ENCODE peak calls at places on chromosomes 1 and 21, in eight cellular contexts. E, I, G, Z, R, F, S and D are unnamed samples.

GRCh38 chr1:165408518-165408917 is 36.4 kb downstream of the RXRG start:
- DNase-seq in E (no peak), I (no peak), G (no peak), Z (peak), R (peak), F (no peak), S (peak), D (no peak)

GRCh38 chr1:110616587-110616986 is 10.4 kb upstream of the KCNA2 start:
- DNase-seq in E (no peak), I (no peak), G (no peak), Z (peak), R (no peak), F (no peak), S (peak), D (no peak)

GRCh38 chr1:212614398-212615091 is 6.0 kb downstream of the ATF3 start:
- DNase-seq in E (no peak), I (no peak), G (no peak), Z (peak), R (no peak), F (no peak), S (no peak), D (no peak)

GRCh38 chr1:166330096-166330495 is 163.3 kb upstream of the FAM78B start:
- DNase-seq in E (no peak), I (no peak), G (no peak), Z (no peak), R (no peak), F (no peak), S (no peak), D (no peak)

GRCh38 chr21:42352433-42353095 is 1.8 kb upstream of the TFF2 start:
- DNase-seq in E (no peak), I (no peak), G (no peak), Z (no peak), R (no peak), F (no peak), S (no peak), D (no peak)

GRCh38 chr1:158098256-158098655 is 82.4 kb upstream of the CD1D start:
- DNase-seq in E (no peak), I (no peak), G (no peak), Z (no peak), R (no peak), F (no peak), S (no peak), D (no peak)

GRCh38 chr1:192277635-192278034 is 39.2 kb upstream of the RGS21 start:
- DNase-seq in E (no peak), I (no peak), G (no peak), Z (no peak), R (no peak), F (no peak), S (no peak), D (no peak)

GRCh38 chr1:22461678-22462527 is 10.3 kb downstream of the ZBTB40 start:
- DNase-seq in E (no peak), I (no peak), G (no peak), Z (no peak), R (no peak), F (no peak), S (no peak), D (no peak)

GRCh38 chr21:26117324-26117971 is 53.1 kb downstream of the APP start:
- DNase-seq in E (no peak), I (no peak), G (no peak), Z (no peak), R (no peak), F (no peak), S (no peak), D (no peak)

GRCh38 chr1:163922743-163923186 is 601.0 kb downstream of the NUF2 start:
- DNase-seq in E (no peak), I (no peak), G (no peak), Z (peak), R (peak), F (no peak), S (no peak), D (no peak)

GRCh38 chr1:200437556-200438203 is 27.8 kb upstream of the ZNF281 start:
- DNase-seq in E (no peak), I (no peak), G (no peak), Z (no peak), R (peak), F (no peak), S (peak), D (no peak)

GRCh38 chr1:119542492-119542946 is 35.5 kb downstream of the HSD3B1 start:
- DNase-seq in E (no peak), I (no peak), G (no peak), Z (no peak), R (peak), F (no peak), S (peak), D (no peak)

GRCh38 chr1:88302843-88303486 is 381.1 kb upstream of the PKN2 start:
- DNase-seq in E (no peak), I (no peak), G (no peak), Z (peak), R (peak), F (no peak), S (peak), D (no peak)

GRCh38 chr21:25901580-25901979 is 166.8 kb downstream of the GABPA start:
- DNase-seq in E (no peak), I (no peak), G (no peak), Z (no peak), R (no peak), F (no peak), S (peak), D (no peak)

GRCh38 chr1:40267767-40268187 is 9.7 kb downstream of the ZMPSTE24 start:
- DNase-seq in E (no peak), I (no peak), G (no peak), Z (no peak), R (peak), F (no peak), S (peak), D (peak)

GRCh38 chr21:30083120-30083945 is 83.3 kb downstream of the CLDN17 start:
- DNase-seq in E (no peak), I (no peak), G (no peak), Z (no peak), R (no peak), F (no peak), S (no peak), D (no peak)

GRCh38 chr1:20290624-20291597 is at the start of gene VWA5B1:
- DNase-seq in E (no peak), I (no peak), G (peak), Z (peak), R (no peak), F (no peak), S (no peak), D (peak)

GRCh38 chr1:165257969-165258459 is 98.5 kb downstream of the LMX1A start:
- DNase-seq in E (peak), I (peak), G (no peak), Z (peak), R (peak), F (peak), S (peak), D (peak)

GRCh38 chr1:84355556-84355955 is 42.7 kb upstream of the DNASE2B start:
- DNase-seq in E (no peak), I (no peak), G (no peak), Z (no peak), R (no peak), F (no peak), S (no peak), D (no peak)

GRCh38 chr1:42979037-42979432 is 20.4 kb upstream of the SLC2A1 start:
- DNase-seq in E (no peak), I (no peak), G (no peak), Z (no peak), R (no peak), F (no peak), S (peak), D (no peak)

GRCh38 chr1:15950763-15951295 is 25.1 kb downstream of the ZBTB17 start:
- DNase-seq in E (peak), I (no peak), G (no peak), Z (peak), R (peak), F (no peak), S (peak), D (no peak)

GRCh38 chr1:63319069-63320023 is 3.0 kb upstream of the FOXD3 start:
- DNase-seq in E (no peak), I (no peak), G (peak), Z (no peak), R (no peak), F (no peak), S (no peak), D (no peak)